ENCODE peak calls at places on chromosomes 5 and 9, in five cellular contexts. S, R, I, V and U are unnamed samples. For H3K4me1, the result is how much of the 10 kb centered on the place peaks cover.

GRCh38 chr9:87676976-87677775 is 48.7 kb upstream of the CTSL start:
- DNase-seq in I (no peak), S (no peak), R (no peak), V (no peak), U (peak)

GRCh38 chr9:99103054-99103453 is 1.9 kb upstream of the TGFBR1 start:
- DNase-seq in I (no peak), R (no peak), S (no peak), V (no peak), U (no peak)

GRCh38 chr9:76658510-76659231 is 105.6 kb upstream of the PCA3 start:
- DNase-seq in V (no peak), I (no peak), S (no peak), R (no peak), U (no peak)

GRCh38 chr5:52693279-52693678 is 94.4 kb upstream of the ITGA1 start:
- DNase-seq in R (peak), I (peak), V (peak), S (no peak), U (peak)

GRCh38 chr5:683619-684481 is 9.3 kb downstream of the TPPP start:
- DNase-seq in S (peak), R (no peak), V (no peak), I (peak), U (no peak)

GRCh38 chr9:134950404-134950760 is 32.7 kb upstream of the FCN1 start:
- DNase-seq in S (no peak), V (no peak), R (no peak), I (peak), U (no peak)

GRCh38 chr5:33936004-33936380 is 194 bp upstream of the RXFP3 start:
- DNase-seq in I (peak), V (peak), S (peak), R (no peak), U (peak)

GRCh38 chr9:108125541-108125940 is 636.0 kb upstream of the KLF4 start:
- DNase-seq in V (no peak), I (no peak), R (no peak), S (no peak), U (no peak)

GRCh38 chr5:143705416-143705815 is 106.5 kb upstream of the HMHB1 start:
- DNase-seq in S (no peak), R (no peak), V (no peak), I (no peak), U (no peak)

GRCh38 chr9:37037744-37038640 is 3.9 kb upstream of the PAX5 start:
- DNase-seq in I (no peak), V (peak), S (no peak), R (no peak), U (peak)

GRCh38 chr9:76203373-76203772 is 190.9 kb downstream of the RFK start:
- DNase-seq in V (peak), S (no peak), R (no peak), I (no peak), U (no peak)

GRCh38 chr5:146893991-146894390 is 15.4 kb upstream of the PPP2R2B start:
- DNase-seq in I (no peak), V (no peak), R (no peak), S (no peak), U (no peak)

GRCh38 chr9:111178361-111179043 is 140.2 kb upstream of the LPAR1 start:
- DNase-seq in R (no peak), S (no peak), V (no peak), I (no peak), U (no peak)

GRCh38 chr5:68192679-68193060 is 22.9 kb upstream of the PIK3R1 start:
- DNase-seq in S (no peak), I (no peak), R (no peak), V (no peak), U (no peak)

GRCh38 chr5:135457424-135458071 is 5.4 kb upstream of the TIFAB start:
- DNase-seq in I (no peak), R (peak), V (peak), S (no peak), U (peak)

GRCh38 chr9:69546265-69546664 is 125.9 kb downstream of the APBA1 start:
- DNase-seq in I (no peak), V (peak), S (no peak), R (no peak), U (no peak)

GRCh38 chr5:108398964-108399363 is 17.1 kb upstream of the FBXL17 start:
- DNase-seq in S (no peak), R (no peak), I (no peak), V (no peak), U (no peak)

GRCh38 chr9:134842321-134842720 is 38.3 kb upstream of the FCN2 start:
- DNase-seq in V (no peak), S (no peak), R (no peak), I (no peak), U (no peak)

GRCh38 chr5:141260458-141261237 is 15.5 kb downstream of the PCDHB15 start:
- DNase-seq in I (no peak), V (no peak), S (no peak), R (no peak), U (no peak)

GRCh38 chr5:5105531-5105930 is 34.6 kb upstream of the ADAMTS16 start:
- DNase-seq in V (no peak), R (no peak), S (no peak), I (no peak), U (no peak)

GRCh38 chr9:88697764-88698436 is 162.9 kb downstream of the NXNL2 start:
- DNase-seq in R (no peak), V (no peak), I (no peak), S (no peak), U (no peak)

DNA sequence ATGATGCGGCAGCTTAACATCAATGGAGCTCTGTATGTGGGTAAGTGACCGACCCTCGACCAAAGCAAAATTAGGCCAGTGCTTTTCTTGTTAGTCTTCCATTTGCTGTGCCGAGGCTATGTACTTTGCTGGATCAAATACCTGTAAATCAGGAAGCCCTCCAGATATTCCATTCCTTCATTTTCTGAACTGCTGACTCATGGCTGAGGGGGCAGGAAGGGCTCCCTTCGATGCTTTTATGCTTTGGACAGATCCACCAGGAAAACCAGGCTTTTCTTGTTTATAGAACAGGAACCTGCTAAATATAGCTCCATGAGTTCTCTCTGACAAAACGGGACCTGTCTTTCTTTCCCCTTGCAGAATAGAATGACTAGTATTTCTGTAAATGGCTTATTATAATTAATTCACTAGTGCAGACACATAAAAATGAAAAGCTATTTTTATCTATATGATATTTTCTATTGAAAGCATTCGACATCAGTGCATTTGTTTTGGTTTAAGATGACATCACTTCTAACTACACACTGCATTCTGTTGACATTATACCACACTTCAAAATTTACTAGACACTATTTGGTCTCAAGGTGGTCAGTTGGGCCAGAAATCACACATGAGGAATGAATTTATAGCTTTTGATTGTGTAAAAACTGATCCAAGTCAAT is 93.3 kb downstream of the LIFR start:
- DNase-seq in I (no peak), S (no peak), V (no peak), R (no peak), U (no peak)
- H3K4me1 ChIP-seq in I (under half), S (under half), V (under half), R (under half), U (under half)

DNA sequence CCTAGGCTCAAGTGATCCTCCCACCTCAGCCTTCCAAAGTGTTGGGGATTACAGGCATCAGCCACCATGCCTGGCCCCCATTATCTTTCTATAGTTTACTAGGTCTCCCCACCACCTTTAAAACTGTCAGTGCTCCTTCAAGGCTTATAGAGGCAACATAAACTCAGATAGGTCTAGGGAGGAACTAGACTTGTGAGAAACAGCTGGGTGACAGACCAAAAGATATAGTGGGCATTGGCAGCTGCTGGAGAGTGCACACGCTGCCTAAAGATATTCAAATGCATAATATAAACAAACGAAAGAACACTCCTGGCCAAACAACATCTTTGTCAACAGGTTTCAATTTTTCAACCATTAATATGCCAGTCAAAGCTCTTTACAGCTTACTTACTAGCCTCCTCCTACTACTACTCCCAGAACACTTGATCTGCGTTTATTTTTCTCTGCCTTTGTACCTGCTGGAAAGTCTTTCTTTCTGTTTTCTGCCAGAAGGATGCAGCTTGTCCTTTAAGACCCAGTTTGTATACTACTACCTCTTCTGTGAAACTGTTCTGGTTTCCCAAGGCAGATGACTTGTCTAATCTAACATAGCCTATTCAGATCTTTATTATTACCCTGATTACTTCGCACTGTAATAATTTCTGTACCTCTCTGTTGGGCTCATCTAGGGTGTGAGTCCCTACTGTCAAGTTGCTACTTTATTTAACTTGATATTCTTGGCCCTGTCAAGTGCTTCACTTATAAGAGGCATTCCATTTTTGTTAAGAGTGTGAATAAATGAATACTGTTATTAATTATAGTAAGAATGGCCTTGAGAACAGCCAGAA is 14.3 kb downstream of the KDM3B start:
- DNase-seq in V (no peak), I (no peak), R (no peak), S (no peak), U (no peak)
- H3K4me1 ChIP-seq in V (under half), I (under half), R (under half), S (under half), U (under half)

GRCh38 chr9:133560944-133561343 is 26.4 kb downstream of the ADAMTSL2 start:
- DNase-seq in R (no peak), V (no peak), S (no peak), I (no peak), U (no peak)
- H3K4me1 ChIP-seq in R (under half), V (under half), S (under half), I (under half), U (half or more)

DNA sequence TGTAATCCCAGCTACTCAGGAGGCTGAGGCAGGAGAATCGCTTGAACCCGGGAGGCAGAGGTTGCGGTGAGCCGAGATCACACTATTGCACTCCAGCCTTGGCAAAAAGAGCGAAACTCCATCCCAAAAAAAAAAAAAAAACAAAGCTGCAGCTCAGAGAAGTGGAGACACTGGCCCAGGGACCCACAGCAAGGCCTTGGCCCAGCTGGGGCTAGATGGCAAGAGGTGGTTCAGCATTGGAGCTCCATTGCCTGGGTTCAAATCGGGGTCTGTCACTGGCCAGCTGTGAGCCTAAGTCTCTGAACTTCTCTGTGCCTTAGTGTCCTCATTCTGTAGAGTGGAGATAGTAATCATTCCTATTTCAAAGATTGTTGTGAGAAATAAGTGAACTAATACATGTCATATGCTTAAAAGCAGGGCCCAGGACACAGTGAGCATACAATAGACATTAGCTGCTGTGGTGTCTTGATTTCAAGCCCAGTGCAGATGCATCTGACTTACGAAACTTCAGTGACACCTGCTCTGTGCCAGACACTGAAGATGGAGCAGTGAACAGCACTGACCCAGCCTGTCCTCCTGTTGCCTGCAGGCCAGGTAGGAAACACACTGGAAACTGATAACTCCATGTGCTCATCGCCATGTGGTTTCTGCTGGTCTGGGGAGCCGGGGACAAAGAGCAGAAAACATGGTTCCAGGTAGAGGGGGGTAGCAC is 127.7 kb downstream of the C9orf50 start:
- DNase-seq in V (no peak), R (no peak), I (no peak), S (no peak), U (no peak)
- H3K4me1 ChIP-seq in V (under half), R (under half), I (under half), S (half or more), U (half or more)

DNA sequence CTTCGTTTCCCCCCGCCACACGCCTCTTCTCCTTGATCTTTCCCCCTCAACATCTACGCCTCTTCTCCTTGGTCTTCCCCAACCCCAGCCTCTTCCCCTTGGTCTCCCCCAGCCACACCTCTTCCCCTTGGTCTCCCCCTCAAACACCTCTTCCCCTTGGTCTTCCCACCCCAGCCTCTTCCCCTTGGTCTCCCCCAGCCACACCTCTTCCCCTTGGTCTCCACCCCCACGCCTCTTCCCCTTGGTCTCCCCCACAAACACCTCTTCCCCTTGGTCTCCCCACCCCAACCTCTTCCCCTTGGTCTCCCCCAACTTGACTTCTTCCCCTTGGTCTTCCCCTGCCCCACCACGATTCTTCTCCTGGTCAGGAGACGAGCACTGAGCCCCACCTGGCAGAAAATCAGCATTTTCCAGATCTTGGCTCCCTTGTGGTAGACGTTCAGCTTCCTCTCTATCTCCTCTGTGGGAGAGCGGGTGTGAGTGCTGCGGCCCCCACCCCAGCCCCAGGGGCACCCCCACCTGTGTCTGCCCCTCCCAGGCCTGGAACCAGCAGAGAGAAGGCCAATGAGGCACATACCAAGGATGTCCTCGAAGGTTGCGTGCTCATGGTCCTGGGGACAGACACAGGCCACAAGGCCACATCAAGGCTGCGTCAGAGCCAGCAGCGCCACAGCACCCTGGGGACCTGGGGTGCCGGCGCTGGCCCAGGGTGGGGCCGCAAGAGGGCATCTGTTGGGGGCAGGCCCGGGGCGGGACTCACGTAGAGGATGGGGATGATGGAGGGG is 7.0 kb downstream of the NSMF start:
- DNase-seq in V (peak), I (peak), S (peak), R (no peak), U (no peak)
- H3K4me1 ChIP-seq in V (under half), I (under half), S (under half), R (under half), U (under half)

GRCh38 chr5:88847410-88847809 is 35.6 kb downstream of the MEF2C start:
- DNase-seq in R (no peak), V (no peak), S (no peak), I (no peak), U (no peak)
- H3K4me1 ChIP-seq in R (under half), V (under half), S (under half), I (under half), U (under half)

GRCh38 chr5:36164461-36164860 is 12.6 kb downstream of the SKP2 start:
- DNase-seq in I (no peak), R (no peak), S (no peak), V (peak), U (no peak)
- H3K4me1 ChIP-seq in I (under half), R (under half), S (under half), V (under half), U (under half)

GRCh38 chr9:137253717-137254623 is 1.2 kb upstream of the NELFB start:
- DNase-seq in R (no peak), S (no peak), V (no peak), I (no peak), U (no peak)
- H3K4me1 ChIP-seq in R (under half), S (under half), V (under half), I (under half), U (under half)

DNA sequence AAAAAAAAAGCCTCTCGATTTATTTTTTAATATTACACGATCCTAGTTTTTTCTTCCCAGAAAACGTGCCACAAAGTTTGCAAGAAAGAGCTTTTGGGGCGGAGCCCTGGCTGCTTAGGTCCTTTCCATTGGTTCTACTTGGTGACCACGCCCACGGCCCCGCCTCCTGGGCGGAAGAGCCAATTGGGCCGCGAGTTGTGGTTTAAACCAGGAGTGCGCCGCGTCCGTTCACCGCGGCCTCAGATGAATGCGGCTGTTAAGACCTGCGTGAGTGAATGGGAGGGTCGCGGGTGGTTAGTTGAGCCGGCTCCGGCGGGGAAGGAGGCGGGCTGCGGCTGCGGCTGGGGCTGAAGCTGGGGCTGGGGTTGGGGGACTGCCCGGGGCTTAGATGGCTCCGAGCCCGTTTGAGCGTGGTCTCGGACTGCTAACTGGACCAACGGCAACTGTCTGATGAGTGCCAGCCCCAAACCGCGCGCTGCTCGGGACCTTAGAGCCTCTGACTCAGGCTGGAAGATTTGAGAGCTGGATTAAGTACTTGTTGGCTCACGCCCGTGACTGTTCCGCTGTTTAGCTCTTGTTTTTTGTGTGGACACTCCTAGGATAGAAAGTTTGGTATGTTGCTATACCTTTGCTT is at the start of gene PTTG1:
- DNase-seq in R (peak), S (peak), V (peak), I (peak), U (peak)
- H3K4me1 ChIP-seq in R (under half), S (under half), V (under half), I (under half), U (under half)